ENCODE peak calls at places on chromosome 15, in five cellular contexts. One of them, this sample, is unnamed.

GRCh38 chr15:58462547-58462946 is 30.8 kb downstream of the LIPC start:
- DNase-seq in WTC11: no peak
- DNase-seq in foreskin fibroblast: no peak
- DNase-seq in nephron progenitor cell: no peak
- DNase-seq in fibroblast of the aortic adventitia: no peak
- DNase-seq in this sample: no peak

GRCh38 chr15:65416845-65417416 is 5.8 kb downstream of the IGDCC4 start:
- DNase-seq in foreskin fibroblast: peak; percentile 48
- DNase-seq in nephron progenitor cell: peak; percentile 31
- DNase-seq in WTC11: peak; percentile 89
- DNase-seq in fibroblast of the aortic adventitia: peak; percentile 34
- DNase-seq in this sample: no peak

GRCh38 chr15:85137507-85138175 is 156.0 kb downstream of the PDE8A start:
- DNase-seq in fibroblast of the aortic adventitia: no peak
- DNase-seq in nephron progenitor cell: no peak
- DNase-seq in foreskin fibroblast: no peak
- DNase-seq in WTC11: no peak
- DNase-seq in this sample: no peak

GRCh38 chr15:33022629-33023028 is 171.9 kb downstream of the FMN1 start:
- DNase-seq in foreskin fibroblast: peak; percentile 84
- DNase-seq in WTC11: peak; percentile 54
- DNase-seq in nephron progenitor cell: peak; percentile 47
- DNase-seq in fibroblast of the aortic adventitia: peak; percentile 29
- DNase-seq in this sample: no peak

GRCh38 chr15:31265871-31266711 is 60.5 kb upstream of the KLF13 start:
- DNase-seq in fibroblast of the aortic adventitia: no peak
- DNase-seq in nephron progenitor cell: no peak
- DNase-seq in WTC11: peak; percentile 14
- DNase-seq in foreskin fibroblast: peak; percentile 68
- DNase-seq in this sample: no peak

GRCh38 chr15:99961011-99961441 is 227.8 kb upstream of the LYSMD4 start:
- DNase-seq in foreskin fibroblast: no peak
- DNase-seq in fibroblast of the aortic adventitia: no peak
- DNase-seq in WTC11: peak; percentile 56
- DNase-seq in nephron progenitor cell: no peak
- DNase-seq in this sample: no peak

GRCh38 chr15:66842710-66843441 is 140.8 kb downstream of the SMAD6 start:
- DNase-seq in fibroblast of the aortic adventitia: peak; percentile 80
- DNase-seq in foreskin fibroblast: peak; percentile 91
- DNase-seq in WTC11: peak; percentile 24
- DNase-seq in nephron progenitor cell: peak; percentile 48
- DNase-seq in this sample: peak; percentile 29

GRCh38 chr15:27692438-27692837 is 406.7 kb downstream of the OCA2 start:
- DNase-seq in fibroblast of the aortic adventitia: no peak
- DNase-seq in WTC11: no peak
- DNase-seq in foreskin fibroblast: no peak
- DNase-seq in nephron progenitor cell: no peak
- DNase-seq in this sample: no peak

GRCh38 chr15:43285609-43286037 is 18.9 kb upstream of the TGM5 start:
- DNase-seq in fibroblast of the aortic adventitia: peak; percentile 77
- DNase-seq in WTC11: peak; percentile 36
- DNase-seq in nephron progenitor cell: peak; percentile 53
- DNase-seq in foreskin fibroblast: peak; percentile 78
- DNase-seq in this sample: peak; percentile 66

GRCh38 chr15:47715856-47716445 is 1.4 kb upstream of the SEMA6D start:
- DNase-seq in nephron progenitor cell: no peak
- DNase-seq in fibroblast of the aortic adventitia: peak; percentile 61
- DNase-seq in foreskin fibroblast: peak; percentile 69
- DNase-seq in WTC11: no peak
- DNase-seq in this sample: no peak

GRCh38 chr15:92091155-92091734 is 237.7 kb downstream of the SLCO3A1 start:
- DNase-seq in nephron progenitor cell: peak; percentile 85
- DNase-seq in fibroblast of the aortic adventitia: no peak
- DNase-seq in foreskin fibroblast: peak; percentile 26
- DNase-seq in WTC11: peak; percentile 91
- DNase-seq in this sample: peak; percentile 63

GRCh38 chr15:39502048-39502447 is 78.8 kb upstream of the THBS1 start:
- DNase-seq in foreskin fibroblast: no peak
- DNase-seq in nephron progenitor cell: no peak
- DNase-seq in fibroblast of the aortic adventitia: no peak
- DNase-seq in WTC11: no peak
- DNase-seq in this sample: no peak

GRCh38 chr15:41860049-41860828 is 21.6 kb downstream of the PLA2G4B start:
- DNase-seq in nephron progenitor cell: peak; percentile 39
- DNase-seq in fibroblast of the aortic adventitia: no peak
- DNase-seq in foreskin fibroblast: no peak
- DNase-seq in WTC11: no peak
- DNase-seq in this sample: peak; percentile 49

GRCh38 chr15:67097893-67098740 is 32.7 kb downstream of the SMAD3 start:
- DNase-seq in nephron progenitor cell: no peak
- DNase-seq in foreskin fibroblast: peak; percentile 92
- DNase-seq in fibroblast of the aortic adventitia: peak; percentile 95
- DNase-seq in WTC11: no peak
- DNase-seq in this sample: no peak

GRCh38 chr15:74431116-74431515 is 2.6 kb downstream of the SEMA7A start:
- DNase-seq in nephron progenitor cell: no peak
- DNase-seq in fibroblast of the aortic adventitia: no peak
- DNase-seq in WTC11: no peak
- DNase-seq in foreskin fibroblast: peak; percentile 6
- DNase-seq in this sample: no peak

GRCh38 chr15:77033417-77033728 is 37.5 kb downstream of the TSPAN3 start:
- DNase-seq in WTC11: no peak
- DNase-seq in foreskin fibroblast: no peak
- DNase-seq in nephron progenitor cell: no peak
- DNase-seq in fibroblast of the aortic adventitia: no peak
- DNase-seq in this sample: peak; percentile 1

GRCh38 chr15:40238481-40238926 is 359 bp upstream of the PAK6 start:
- DNase-seq in fibroblast of the aortic adventitia: no peak
- DNase-seq in nephron progenitor cell: no peak
- DNase-seq in WTC11: no peak
- DNase-seq in foreskin fibroblast: no peak
- DNase-seq in this sample: no peak

GRCh38 chr15:31271706-31272557 is 54.7 kb upstream of the KLF13 start:
- DNase-seq in WTC11: peak; percentile 5
- DNase-seq in fibroblast of the aortic adventitia: no peak
- DNase-seq in nephron progenitor cell: no peak
- DNase-seq in foreskin fibroblast: no peak
- DNase-seq in this sample: no peak

GRCh38 chr15:67173015-67173414 is 81.4 kb downstream of the AAGAB start:
- DNase-seq in WTC11: no peak
- DNase-seq in foreskin fibroblast: no peak
- DNase-seq in nephron progenitor cell: no peak
- DNase-seq in fibroblast of the aortic adventitia: no peak
- DNase-seq in this sample: no peak

GRCh38 chr15:73940061-73940981 is 14.1 kb downstream of the LOXL1 start:
- DNase-seq in nephron progenitor cell: no peak
- DNase-seq in WTC11: no peak
- DNase-seq in foreskin fibroblast: peak; percentile 42
- DNase-seq in fibroblast of the aortic adventitia: peak; percentile 50
- DNase-seq in this sample: no peak

DNA sequence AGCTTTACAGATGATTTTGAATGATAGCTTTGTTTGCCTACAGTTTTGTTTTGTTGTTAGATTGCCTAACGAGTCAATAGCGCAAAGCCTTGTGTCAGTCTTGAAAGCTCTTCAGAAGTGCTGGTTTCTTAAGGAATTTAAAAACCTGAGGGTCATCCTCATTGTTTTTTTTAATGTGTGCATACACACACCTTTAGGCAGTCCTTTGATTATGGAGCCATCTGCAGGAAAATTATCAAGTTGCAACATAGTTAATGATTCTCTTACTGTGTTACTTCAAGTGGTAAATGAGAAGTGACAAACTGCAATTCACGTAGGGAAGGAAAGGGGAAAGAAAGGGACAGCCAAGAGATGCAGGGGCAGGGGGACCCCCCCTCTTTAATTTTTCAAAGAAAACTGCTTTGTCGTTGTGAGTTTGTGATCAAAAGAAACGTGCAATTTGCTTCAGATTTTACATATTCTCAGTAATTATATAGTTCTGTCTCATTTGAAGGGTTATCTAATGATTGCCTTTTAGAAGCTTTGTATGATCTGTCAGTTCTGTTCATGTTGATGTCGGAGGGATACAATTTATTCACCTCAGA is 162.4 kb upstream of the CGNL1 start:
- DNase-seq in foreskin fibroblast: peak; percentile 69
- DNase-seq in WTC11: no peak
- DNase-seq in fibroblast of the aortic adventitia: peak; percentile 72
- DNase-seq in nephron progenitor cell: no peak
- DNase-seq in this sample: no peak
- TF ChIP-seq CTCF in foreskin fibroblast: peak; percentile 43
- TF ChIP-seq CTCF in WTC11: no peak
- TF ChIP-seq CTCF in fibroblast of the aortic adventitia: peak; percentile 51
- TF ChIP-seq CTCF in nephron progenitor cell: no peak
- TF ChIP-seq CTCF in this sample: no peak

GRCh38 chr15:52960283-52960682 is 170.1 kb upstream of the ONECUT1 start:
- DNase-seq in WTC11: no peak
- DNase-seq in foreskin fibroblast: no peak
- DNase-seq in nephron progenitor cell: no peak
- DNase-seq in fibroblast of the aortic adventitia: no peak
- DNase-seq in this sample: no peak
- TF ChIP-seq CTCF in WTC11: no peak
- TF ChIP-seq CTCF in foreskin fibroblast: no peak
- TF ChIP-seq CTCF in nephron progenitor cell: no peak
- TF ChIP-seq CTCF in fibroblast of the aortic adventitia: no peak
- TF ChIP-seq CTCF in this sample: no peak

GRCh38 chr15:60787737-60788513 is 309.0 kb upstream of the ICE2 start:
- DNase-seq in nephron progenitor cell: no peak
- DNase-seq in foreskin fibroblast: peak; percentile 47
- DNase-seq in fibroblast of the aortic adventitia: no peak
- DNase-seq in WTC11: peak; percentile 40
- DNase-seq in this sample: no peak
- TF ChIP-seq CTCF in nephron progenitor cell: no peak
- TF ChIP-seq CTCF in foreskin fibroblast: peak; percentile 49
- TF ChIP-seq CTCF in fibroblast of the aortic adventitia: peak; percentile 55
- TF ChIP-seq CTCF in WTC11: peak; percentile 62
- TF ChIP-seq CTCF in this sample: peak; percentile 47

DNA sequence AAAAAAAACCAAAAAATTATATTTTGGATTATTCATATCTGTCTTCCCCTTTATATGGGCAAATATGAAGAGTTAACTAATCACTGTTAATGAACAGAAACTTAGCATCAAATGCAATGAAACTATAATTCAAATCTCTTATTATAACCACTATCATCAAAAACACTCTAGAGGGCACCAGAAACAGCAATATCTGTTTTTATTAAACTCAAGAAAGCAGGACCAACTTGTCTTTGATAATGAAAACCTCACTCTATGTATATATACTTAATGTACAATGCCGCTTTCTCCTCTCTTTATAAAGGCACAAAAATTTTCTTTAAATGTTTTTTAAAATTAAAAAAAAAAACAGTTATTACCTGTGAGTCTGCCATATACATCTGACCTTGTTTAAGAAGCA is 92.7 kb downstream of the UACA start:
- DNase-seq in nephron progenitor cell: no peak
- DNase-seq in WTC11: no peak
- DNase-seq in fibroblast of the aortic adventitia: peak; percentile 45
- DNase-seq in foreskin fibroblast: no peak
- DNase-seq in this sample: no peak
- TF ChIP-seq CTCF in nephron progenitor cell: no peak
- TF ChIP-seq CTCF in WTC11: no peak
- TF ChIP-seq CTCF in fibroblast of the aortic adventitia: peak; percentile 17
- TF ChIP-seq CTCF in foreskin fibroblast: no peak
- TF ChIP-seq CTCF in this sample: peak; percentile 38

GRCh38 chr15:29652595-29652994 is 169.7 kb downstream of the TJP1 start:
- DNase-seq in foreskin fibroblast: no peak
- DNase-seq in fibroblast of the aortic adventitia: no peak
- DNase-seq in WTC11: no peak
- DNase-seq in nephron progenitor cell: no peak
- DNase-seq in this sample: no peak

GRCh38 chr15:29651476-29652072 is 170.7 kb downstream of the TJP1 start:
- DNase-seq in nephron progenitor cell: peak; percentile 20
- DNase-seq in foreskin fibroblast: no peak
- DNase-seq in WTC11: peak; percentile 34
- DNase-seq in fibroblast of the aortic adventitia: no peak
- DNase-seq in this sample: no peak

GRCh38 chr15:29656636-29657475 is 165.4 kb downstream of the TJP1 start:
- DNase-seq in WTC11: peak; percentile 83
- DNase-seq in foreskin fibroblast: no peak
- DNase-seq in fibroblast of the aortic adventitia: no peak
- DNase-seq in nephron progenitor cell: peak; percentile 73
- DNase-seq in this sample: peak; percentile 79
- TF ChIP-seq CTCF in WTC11: no peak
- TF ChIP-seq CTCF in foreskin fibroblast: no peak
- TF ChIP-seq CTCF in fibroblast of the aortic adventitia: no peak
- TF ChIP-seq CTCF in nephron progenitor cell: peak; percentile 18
- TF ChIP-seq CTCF in this sample: peak; percentile 61

GRCh38 chr15:63436872-63437375 is 55.3 kb upstream of the CA12 start:
- DNase-seq in nephron progenitor cell: peak; percentile 18
- DNase-seq in WTC11: no peak
- DNase-seq in fibroblast of the aortic adventitia: peak; percentile 77
- DNase-seq in foreskin fibroblast: peak; percentile 87
- DNase-seq in this sample: peak; percentile 25
- TF ChIP-seq CTCF in nephron progenitor cell: no peak
- TF ChIP-seq CTCF in WTC11: no peak
- TF ChIP-seq CTCF in fibroblast of the aortic adventitia: no peak
- TF ChIP-seq CTCF in foreskin fibroblast: no peak
- TF ChIP-seq CTCF in this sample: no peak

DNA sequence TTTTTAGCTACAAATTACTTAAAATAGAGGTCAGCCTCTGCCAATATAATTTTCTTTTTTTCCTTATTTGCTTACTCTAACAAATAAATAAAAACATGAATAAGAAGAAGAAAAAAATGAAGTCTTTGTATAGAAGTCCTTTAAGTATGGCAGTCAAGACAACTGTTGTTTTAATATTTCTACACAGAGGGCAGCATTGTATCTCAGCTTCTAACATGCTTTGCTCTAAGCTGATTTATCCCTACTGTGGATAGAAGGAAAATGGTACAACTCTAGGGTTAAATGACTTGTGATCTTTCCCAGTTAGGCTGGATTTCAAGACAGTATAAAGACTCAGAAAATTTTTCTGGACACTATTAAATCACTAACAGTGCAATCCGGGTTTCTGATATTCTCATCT is 104.3 kb upstream of the MEIS2 start:
- DNase-seq in nephron progenitor cell: no peak
- DNase-seq in foreskin fibroblast: no peak
- DNase-seq in fibroblast of the aortic adventitia: no peak
- DNase-seq in WTC11: no peak
- DNase-seq in this sample: no peak
- TF ChIP-seq CTCF in nephron progenitor cell: no peak
- TF ChIP-seq CTCF in foreskin fibroblast: no peak
- TF ChIP-seq CTCF in fibroblast of the aortic adventitia: no peak
- TF ChIP-seq CTCF in WTC11: no peak
- TF ChIP-seq CTCF in this sample: peak; percentile 38

GRCh38 chr15:37792351-37792750 is 142.1 kb upstream of the TMCO5A start:
- DNase-seq in nephron progenitor cell: no peak
- DNase-seq in foreskin fibroblast: no peak
- DNase-seq in fibroblast of the aortic adventitia: no peak
- DNase-seq in WTC11: no peak
- DNase-seq in this sample: no peak

GRCh38 chr15:37794947-37795346 is 139.5 kb upstream of the TMCO5A start:
- DNase-seq in nephron progenitor cell: no peak
- DNase-seq in fibroblast of the aortic adventitia: no peak
- DNase-seq in WTC11: no peak
- DNase-seq in foreskin fibroblast: peak; percentile 29
- DNase-seq in this sample: no peak

GRCh38 chr15:37791693-37792092 is 142.7 kb upstream of the TMCO5A start:
- DNase-seq in nephron progenitor cell: no peak
- DNase-seq in fibroblast of the aortic adventitia: no peak
- DNase-seq in foreskin fibroblast: no peak
- DNase-seq in WTC11: no peak
- DNase-seq in this sample: no peak

GRCh38 chr15:37789881-37790280 is 144.6 kb upstream of the TMCO5A start:
- DNase-seq in WTC11: no peak
- DNase-seq in fibroblast of the aortic adventitia: peak; percentile 68
- DNase-seq in foreskin fibroblast: peak; percentile 76
- DNase-seq in nephron progenitor cell: no peak
- DNase-seq in this sample: no peak

GRCh38 chr15:37793851-37794250 is 140.6 kb upstream of the TMCO5A start:
- DNase-seq in foreskin fibroblast: no peak
- DNase-seq in WTC11: no peak
- DNase-seq in fibroblast of the aortic adventitia: no peak
- DNase-seq in nephron progenitor cell: peak; percentile 12
- DNase-seq in this sample: no peak
- TF ChIP-seq CTCF in foreskin fibroblast: no peak
- TF ChIP-seq CTCF in WTC11: no peak
- TF ChIP-seq CTCF in fibroblast of the aortic adventitia: no peak
- TF ChIP-seq CTCF in nephron progenitor cell: peak; percentile 37
- TF ChIP-seq CTCF in this sample: no peak